ENCODE peak calls at places on chromosome 14, in seven cellular contexts. Q is GM23248, S is transverse colon, C is osteoblast, E is OCI-LY7, J is spleen, I is H9. Z is an unnamed sample.

GRCh38 chr14:87108726-87109125 is 884.3 kb downstream of the GALC start:
- DNase-seq in I (no peak), C (no peak), S (no peak), Q (peak; percentile 73), E (no peak), J (no peak), Z (no peak)

GRCh38 chr14:50853891-50854290 is 18.0 kb upstream of the ABHD12B start:
- DNase-seq in C (no peak), Q (no peak), J (no peak), I (no peak), E (no peak), S (no peak), Z (no peak)

GRCh38 chr14:100473249-100473648 is 114.0 kb downstream of the BEGAIN start:
- DNase-seq in C (no peak), Q (no peak), J (no peak), I (no peak), E (no peak), S (no peak), Z (no peak)

GRCh38 chr14:65098586-65098985 is 3.7 kb downstream of the MAX start:
- DNase-seq in Q (peak; percentile 62), I (no peak), E (peak; percentile 60), C (no peak), S (no peak), J (no peak), Z (no peak)

GRCh38 chr14:33799705-33800269 is 151.1 kb downstream of the EGLN3 start:
- DNase-seq in S (no peak), I (no peak), E (no peak), Q (peak; percentile 55), J (no peak), C (no peak), Z (no peak)

GRCh38 chr14:75426332-75427125 is 1.3 kb upstream of the JDP2 start:
- DNase-seq in Q (no peak), J (no peak), C (no peak), E (peak; percentile 85), I (no peak), S (no peak), Z (no peak)

GRCh38 chr14:104550340-104550848 is 29.2 kb upstream of the C14orf180 start:
- DNase-seq in E (no peak), J (peak; percentile 51), I (no peak), S (no peak), C (peak; percentile 65), Q (no peak), Z (no peak)

GRCh38 chr14:22689186-22689585 is 45.0 kb upstream of the OR6J1 start:
- DNase-seq in S (no peak), Q (peak; percentile 88), C (peak; percentile 89), I (no peak), J (no peak), E (no peak), Z (no peak)

GRCh38 chr14:89279649-89280232 is 137.3 kb downstream of the FOXN3 start:
- DNase-seq in E (no peak), J (no peak), C (no peak), Q (no peak), S (no peak), I (no peak), Z (no peak)

GRCh38 chr14:79972230-79972629 is 239.1 kb downstream of the DIO2 start:
- DNase-seq in S (no peak), Q (no peak), E (no peak), J (no peak), I (no peak), C (no peak), Z (no peak)

GRCh38 chr14:80428171-80428570 is 216.9 kb upstream of the DIO2 start:
- DNase-seq in Q (peak; percentile 29), E (no peak), I (no peak), S (no peak), C (no peak), J (no peak), Z (no peak)

GRCh38 chr14:74257988-74258704 is 18.9 kb downstream of the VSX2 start:
- DNase-seq in J (no peak), Q (peak; percentile 38), E (no peak), S (no peak), C (peak; percentile 90), I (no peak), Z (no peak)

GRCh38 chr14:100688598-100689499 is 37.8 kb upstream of the DLK1 start:
- DNase-seq in S (no peak), I (no peak), E (no peak), C (peak; percentile 97), Q (peak; percentile 86), J (no peak), Z (no peak)

GRCh38 chr14:69891422-69891821 is 12.2 kb downstream of the SMOC1 start:
- DNase-seq in S (no peak), C (no peak), I (peak; percentile 41), Q (no peak), E (no peak), J (no peak), Z (no peak)

GRCh38 chr14:74949211-74949610 is 6.2 kb downstream of the PGF start:
- DNase-seq in C (peak; percentile 77), E (no peak), J (no peak), Q (no peak), I (no peak), S (no peak), Z (no peak)

GRCh38 chr14:39266871-39267591 is 33.3 kb downstream of the MIA2 start:
- DNase-seq in C (peak; percentile 86), Q (peak; percentile 91), I (peak; percentile 81), S (peak; percentile 89), J (peak; percentile 97), E (peak; percentile 95), Z (peak; percentile 80)

GRCh38 chr14:42079911-42080310 is 473.2 kb downstream of the LRFN5 start:
- DNase-seq in Q (no peak), E (no peak), C (no peak), J (no peak), I (no peak), S (no peak), Z (no peak)

GRCh38 chr14:33943081-33943480 is 7.8 kb downstream of the EGLN3 start:
- DNase-seq in I (no peak), C (no peak), E (no peak), Q (no peak), J (no peak), S (peak; percentile 45), Z (peak; percentile 35)

GRCh38 chr14:45786266-45786665 is 533.3 kb upstream of the MIS18BP1 start:
- DNase-seq in C (no peak), E (no peak), Q (no peak), S (no peak), I (no peak), J (no peak), Z (no peak)

GRCh38 chr14:74552623-74553022 is 59.1 kb downstream of the ISCA2 start:
- DNase-seq in S (peak; percentile 44), J (peak; percentile 85), Q (peak; percentile 82), C (peak; percentile 89), E (no peak), I (no peak), Z (no peak)

GRCh38 chr14:90263748-90264449 is 7.5 kb downstream of the PSMC1 start:
- DNase-seq in J (no peak), Q (no peak), I (no peak), S (no peak), C (no peak), E (no peak), Z (no peak)

GRCh38 chr14:91123201-91123600 is 9.3 kb downstream of the DGLUCY start:
- DNase-seq in C (no peak), Q (no peak), J (peak; percentile 33), E (no peak), I (no peak), S (no peak), Z (no peak)

GRCh38 chr14:21866479-21866878 is 192.9 kb upstream of the OR4E1 start:
- DNase-seq in J (no peak), C (no peak), I (no peak), S (no peak), E (no peak), Q (peak; percentile 18), Z (no peak)

GRCh38 chr14:93957333-93957710 is 19.0 kb downstream of the ASB2 start:
- DNase-seq in C (no peak), S (no peak), Q (no peak), I (no peak), J (no peak), E (peak; percentile 22), Z (no peak)

GRCh38 chr14:81329640-81330385 is 70.3 kb downstream of the STON2 start:
- DNase-seq in J (no peak), I (no peak), C (no peak), Q (no peak), E (no peak), S (no peak), Z (no peak)

GRCh38 chr14:69916396-69916795 is 37.2 kb downstream of the SMOC1 start:
- DNase-seq in S (no peak), Q (no peak), C (no peak), J (no peak), E (no peak), I (no peak), Z (no peak)

GRCh38 chr14:61476737-61477410 is 155.5 kb downstream of the PRKCH start:
- DNase-seq in J (no peak), E (peak; percentile 90), S (peak; percentile 48), Q (peak; percentile 85), I (no peak), C (peak; percentile 82), Z (no peak)
- H3K27ac ChIP-seq in J (peak overlapping the region; percentile 84), E (peak overlapping the region; percentile 92), S (peak overlapping the region; percentile 73), Q (peak overlapping the region; percentile 94), I (no peak overlapping the region), C (peak overlapping the region; percentile 95), Z (peak overlapping the region; percentile 92)

DNA sequence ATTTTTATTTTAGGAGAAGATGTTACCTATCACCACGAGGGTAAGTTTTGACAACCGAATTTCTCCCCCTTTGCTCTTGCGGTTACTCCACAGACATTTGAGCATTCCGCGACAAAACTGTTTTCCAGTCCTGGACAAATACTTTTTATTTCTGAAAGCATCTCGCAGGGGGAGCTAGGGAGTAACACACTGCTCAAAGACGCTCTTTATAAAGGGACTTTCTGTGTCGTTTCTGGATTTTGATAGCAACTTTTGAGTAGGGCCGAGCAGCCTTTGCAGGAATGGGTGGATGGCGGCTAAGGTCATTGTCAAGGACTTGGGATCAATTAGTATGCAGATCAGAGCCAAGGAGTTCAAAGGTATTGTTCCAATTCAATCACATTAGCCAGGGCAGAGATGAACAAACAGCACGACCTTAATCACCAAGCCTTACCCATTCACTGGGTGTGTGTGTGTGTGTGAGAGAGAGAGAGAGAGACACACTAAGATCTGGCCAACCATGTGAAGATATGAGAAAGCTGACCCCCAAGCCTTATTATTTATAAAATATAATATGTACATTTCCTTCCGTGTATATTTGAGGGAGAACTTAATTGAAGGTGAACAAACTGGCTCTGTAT is 613.6 kb downstream of the VRK1 start:
- DNase-seq in C (no peak), Q (no peak), E (no peak), S (no peak), I (no peak), J (no peak), Z (no peak)
- H3K27ac ChIP-seq in C (no peak overlapping the region), Q (no peak overlapping the region), E (no peak overlapping the region), S (no peak overlapping the region), I (no peak overlapping the region), J (no peak overlapping the region), Z (peak overlapping the region; percentile 69)

GRCh38 chr14:92584856-92585255 is 71.3 kb downstream of the RIN3 start:
- DNase-seq in C (no peak), E (no peak), Q (no peak), I (no peak), S (no peak), J (peak; percentile 77), Z (no peak)
- H3K27ac ChIP-seq in C (no peak overlapping the region), E (no peak overlapping the region), Q (no peak overlapping the region), I (no peak overlapping the region), S (peak overlapping the region; percentile 82), J (no peak overlapping the region), Z (no peak overlapping the region)

DNA sequence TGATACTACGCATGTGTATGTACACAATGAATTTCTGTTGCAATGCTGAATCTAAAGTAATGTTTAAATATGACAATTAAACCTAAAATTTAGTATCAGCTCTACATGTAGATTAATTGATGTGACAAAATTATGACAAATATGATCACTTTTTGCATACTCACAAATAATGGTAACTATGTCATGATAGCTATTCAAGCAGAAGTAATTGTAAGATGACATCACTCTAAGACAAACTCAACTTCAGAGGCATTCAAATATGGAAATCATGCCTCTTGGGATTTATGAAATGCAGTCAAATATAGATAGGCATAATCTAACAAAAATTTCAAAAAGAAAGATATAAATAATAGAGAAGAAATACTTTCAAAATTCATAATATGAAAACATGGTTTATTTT is 571.7 kb upstream of the LRFN5 start:
- DNase-seq in C (no peak), S (no peak), J (no peak), E (no peak), I (no peak), Q (no peak), Z (no peak)
- H3K27ac ChIP-seq in C (no peak overlapping the region), S (no peak overlapping the region), J (no peak overlapping the region), E (no peak overlapping the region), I (no peak overlapping the region), Q (no peak overlapping the region), Z (no peak overlapping the region)

Z was measured in caudate nucleus.